ENCODE peak calls at places on chromosomes 3 and 15, in nine cellular contexts. C, R, I, W, U, A, Z, H and X are unnamed samples.

GRCh38 chr15:62324382-62324781 is 159.3 kb upstream of the C2CD4B start:
- DNase-seq in C (no peak), R (no peak), I (peak), W (no peak), U (no peak), A (no peak), Z (no peak), H (no peak), X (no peak)

GRCh38 chr3:116863842-116864626 is 154.5 kb downstream of the TUSC7 start:
- DNase-seq in C (peak), R (peak), I (peak), W (no peak), U (peak), A (peak), Z (no peak), H (peak), X (no peak)

GRCh38 chr15:76073554-76073953 is 13.8 kb downstream of the TMEM266 start:
- DNase-seq in C (no peak), R (no peak), I (no peak), W (no peak), U (no peak), A (no peak), Z (no peak), H (no peak), X (no peak)

GRCh38 chr15:96500491-96500890 is 170.0 kb downstream of the NR2F2 start:
- DNase-seq in C (no peak), R (no peak), I (no peak), W (no peak), U (no peak), A (no peak), Z (no peak), H (no peak), X (no peak)

GRCh38 chr15:31498329-31498728 is 171.7 kb downstream of the KLF13 start:
- DNase-seq in C (no peak), R (no peak), I (no peak), W (no peak), U (no peak), A (no peak), Z (no peak), H (no peak), X (no peak)

GRCh38 chr15:47870956-47871625 is 153.8 kb downstream of the SEMA6D start:
- DNase-seq in C (no peak), R (peak), I (peak), W (no peak), U (no peak), A (no peak), Z (no peak), H (peak), X (no peak)

GRCh38 chr15:73352082-73352481 is 16.7 kb downstream of the HCN4 start:
- DNase-seq in C (no peak), R (no peak), I (no peak), W (no peak), U (no peak), A (no peak), Z (no peak), H (no peak), X (no peak)

GRCh38 chr3:146454796-146455195 is 14.6 kb downstream of the PLSCR2 start:
- DNase-seq in C (no peak), R (no peak), I (peak), W (no peak), U (no peak), A (no peak), Z (no peak), H (no peak), X (no peak)

GRCh38 chr3:11238057-11238456 is 34.1 kb upstream of the ATG7 start:
- DNase-seq in C (no peak), R (peak), I (peak), W (no peak), U (no peak), A (no peak), Z (no peak), H (peak), X (peak)

GRCh38 chr3:11562277-11562881 is 81.3 kb downstream of the VGLL4 start:
- DNase-seq in C (no peak), R (no peak), I (no peak), W (no peak), U (no peak), A (no peak), Z (no peak), H (no peak), X (no peak)

GRCh38 chr3:57889807-57890206 is 118.4 kb upstream of the FLNB start:
- DNase-seq in C (no peak), R (peak), I (no peak), W (no peak), U (no peak), A (no peak), Z (no peak), H (peak), X (no peak)

GRCh38 chr3:176974303-176974702 is 223.0 kb downstream of the TBL1XR1 start:
- DNase-seq in C (no peak), R (no peak), I (no peak), W (no peak), U (no peak), A (no peak), Z (no peak), H (no peak), X (no peak)

GRCh38 chr3:42704136-42704841 is 1.7 kb upstream of the HHATL start:
- DNase-seq in C (no peak), R (no peak), I (no peak), W (no peak), U (no peak), A (no peak), Z (peak), H (no peak), X (no peak)

GRCh38 chr3:127374626-127375010 is 86.8 kb upstream of the PRR20G start:
- DNase-seq in C (no peak), R (no peak), I (no peak), W (no peak), U (no peak), A (no peak), Z (peak), H (no peak), X (no peak)

GRCh38 chr3:179071161-179071568 is 444 bp downstream of the ZMAT3 start:
- DNase-seq in C (peak), R (no peak), I (peak), W (peak), U (peak), A (peak), Z (no peak), H (peak), X (peak)

GRCh38 chr3:50649451-50649931 is 25.2 kb upstream of the DOCK3 start:
- DNase-seq in C (no peak), R (peak), I (no peak), W (no peak), U (no peak), A (no peak), Z (no peak), H (no peak), X (no peak)

GRCh38 chr3:55413236-55413635 is 73.9 kb downstream of the WNT5A start:
- DNase-seq in C (no peak), R (no peak), I (no peak), W (no peak), U (no peak), A (no peak), Z (no peak), H (no peak), X (no peak)

GRCh38 chr3:127101411-127102067 is 91.4 kb upstream of the PRR23E start:
- DNase-seq in C (no peak), R (no peak), I (no peak), W (no peak), U (no peak), A (no peak), Z (no peak), H (no peak), X (no peak)

GRCh38 chr15:65361708-65362459 is 15.9 kb downstream of the IGDCC3 start:
- DNase-seq in C (no peak), R (no peak), I (no peak), W (no peak), U (no peak), A (no peak), Z (no peak), H (no peak), X (no peak)

GRCh38 chr3:57059416-57059815 is 1.0 kb upstream of the SPATA12 start:
- DNase-seq in C (no peak), R (no peak), I (no peak), W (no peak), U (no peak), A (no peak), Z (no peak), H (no peak), X (no peak)

GRCh38 chr3:120418446-120418845 is 32.3 kb downstream of the FSTL1 start:
- DNase-seq in C (no peak), R (no peak), I (no peak), W (no peak), U (no peak), A (no peak), Z (peak), H (no peak), X (no peak)

GRCh38 chr3:159840900-159841299 is 147.7 kb upstream of the IL12A start:
- DNase-seq in C (no peak), R (peak), I (peak), W (no peak), U (no peak), A (no peak), Z (no peak), H (peak), X (no peak)

GRCh38 chr15:84980196-84981053 is 1.2 kb upstream of the PDE8A start:
- DNase-seq in C (peak), R (peak), I (peak), W (peak), U (peak), A (peak), Z (peak), H (peak), X (peak)

GRCh38 chr3:53073553-53074365 is 27.9 kb upstream of the SFMBT1 start:
- DNase-seq in C (no peak), R (no peak), I (no peak), W (no peak), U (no peak), A (no peak), Z (no peak), H (no peak), X (no peak)

GRCh38 chr15:65791335-65792129 is 561 bp downstream of the DENND4A start:
- DNase-seq in C (peak), R (peak), I (peak), W (peak), U (peak), A (peak), Z (peak), H (peak), X (no peak)

GRCh38 chr3:145889730-145890129 is 271.3 kb downstream of the PLOD2 start:
- DNase-seq in C (no peak), R (no peak), I (no peak), W (no peak), U (no peak), A (no peak), Z (no peak), H (no peak), X (no peak)

DNA sequence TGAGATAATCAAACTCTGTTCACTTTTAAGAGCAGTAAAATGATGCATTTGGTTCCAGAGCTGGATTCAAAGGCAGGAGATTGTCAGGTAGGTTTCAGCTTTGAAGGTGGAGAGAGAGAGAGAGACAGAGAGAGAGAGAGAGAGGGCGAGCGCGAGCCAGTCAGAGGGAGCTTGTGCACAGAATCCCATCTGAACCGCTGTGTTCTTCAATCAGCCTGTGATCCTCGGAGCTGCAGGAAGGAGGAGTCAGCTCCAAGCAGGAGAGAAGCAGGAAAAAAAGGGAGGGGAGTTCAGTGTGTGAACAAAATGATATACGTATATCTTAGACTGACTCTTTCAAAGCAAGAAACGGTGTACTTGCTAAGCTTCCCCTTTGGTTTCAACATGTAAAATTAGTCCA is at the start of gene GPR149:
- DNase-seq in C (no peak), R (no peak), I (no peak), W (peak), U (no peak), A (no peak), Z (no peak), H (no peak), X (no peak)
- H3K4me3 ChIP-seq in C (no peak), R (peak), I (no peak), W (peak), U (peak), A (no peak), Z (no peak), H (no peak), X (no peak)

DNA sequence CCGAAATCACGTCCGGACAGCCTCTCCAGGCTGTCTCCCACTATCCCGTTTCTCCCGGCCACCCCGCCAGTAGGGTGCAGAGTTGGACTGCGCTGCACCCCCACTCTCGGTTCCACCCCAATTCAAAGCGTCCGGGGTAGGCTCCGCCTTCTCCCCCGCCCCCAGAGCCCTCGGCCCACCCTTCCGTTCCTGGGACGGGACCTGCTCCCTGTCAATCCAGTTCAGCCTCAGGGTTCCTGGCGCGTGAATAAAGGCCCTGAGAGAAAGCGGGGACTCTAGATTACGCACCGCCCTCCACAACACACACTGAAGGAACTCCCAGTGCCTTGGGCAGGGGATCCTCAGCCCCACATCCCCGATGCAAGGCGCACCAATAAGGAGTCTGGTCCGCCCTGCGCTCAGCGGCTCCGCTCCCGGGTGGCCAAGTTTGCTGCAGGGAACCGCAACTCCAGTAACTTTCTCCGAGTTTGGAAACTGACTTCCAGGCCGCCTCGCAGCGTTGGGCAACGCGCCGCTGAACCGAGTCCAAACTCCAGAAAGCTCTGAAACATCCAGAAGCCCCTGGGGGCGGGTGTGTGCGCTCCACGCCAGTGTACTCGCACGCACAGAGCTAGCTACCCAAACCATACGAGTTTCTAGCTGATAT is 1.9 kb downstream of the ADAMTS9 start:
- DNase-seq in C (no peak), R (peak), I (peak), W (peak), U (peak), A (peak), Z (peak), H (peak), X (peak)
- TF ChIP-seq CTCF in C (no peak), R (peak), I (peak), W (peak), U (peak), A (peak), Z (no peak), H (peak), X (no peak)

GRCh38 chr15:40407343-40407990 is 1.9 kb downstream of the IVD start:
- DNase-seq in C (peak), R (no peak), I (no peak), W (no peak), U (no peak), A (no peak), Z (no peak), H (no peak), X (peak)
- H3K4me3 ChIP-seq in C (no peak), R (no peak), I (no peak), W (no peak), U (no peak), A (no peak), Z (no peak), H (no peak), X (peak)

DNA sequence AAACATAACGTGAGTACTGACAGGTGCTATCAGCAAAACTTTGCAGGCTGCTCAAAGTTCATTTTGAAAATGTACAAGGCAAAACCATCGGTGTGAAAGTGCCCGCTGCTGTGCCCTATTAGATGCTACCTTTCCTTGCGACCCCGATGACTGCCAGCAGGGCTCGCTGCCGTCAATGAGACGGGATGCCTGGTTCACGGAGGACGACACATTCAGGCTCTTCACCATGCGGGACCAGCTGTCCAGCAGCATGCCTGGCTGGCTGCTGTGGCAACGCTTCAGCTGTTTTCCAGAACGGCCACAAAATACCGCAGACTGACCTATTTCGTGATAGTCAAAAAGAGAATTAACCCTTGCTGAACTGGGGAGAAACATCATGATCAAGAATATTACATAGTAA is 92.7 kb upstream of the OCA2 start:
- DNase-seq in C (no peak), R (peak), I (peak), W (peak), U (no peak), A (peak), Z (no peak), H (peak), X (no peak)
- TF ChIP-seq CTCF in C (no peak), R (peak), I (peak), W (peak), U (no peak), A (no peak), Z (no peak), H (peak), X (no peak)

GRCh38 chr15:25910832-25911231 is 47.7 kb upstream of the ATP10A start:
- DNase-seq in C (no peak), R (no peak), I (no peak), W (no peak), U (no peak), A (no peak), Z (no peak), H (no peak), X (no peak)
- H3K4me3 ChIP-seq in C (no peak), R (no peak), I (no peak), W (no peak), U (no peak), A (no peak), Z (no peak), H (no peak), X (no peak)

GRCh38 chr3:70854108-70854507 is 541.7 kb upstream of the MDFIC2 start:
- DNase-seq in C (no peak), R (no peak), I (peak), W (no peak), U (no peak), A (no peak), Z (no peak), H (no peak), X (no peak)
- TF ChIP-seq CTCF in C (no peak), R (no peak), I (no peak), W (no peak), U (no peak), A (no peak), Z (no peak), H (no peak), X (no peak)

GRCh38 chr3:107958151-107958550 is 132.7 kb downstream of the CD47 start:
- DNase-seq in C (no peak), R (peak), I (no peak), W (no peak), U (no peak), A (no peak), Z (no peak), H (peak), X (no peak)
- H3K4me3 ChIP-seq in C (no peak), R (no peak), I (no peak), W (no peak), U (no peak), A (no peak), Z (no peak), H (peak), X (no peak)

GRCh38 chr3:111863942-111864341 is 4.9 kb downstream of the PHLDB2 start:
- DNase-seq in C (no peak), R (no peak), I (no peak), W (no peak), U (no peak), A (no peak), Z (no peak), H (no peak), X (no peak)
- TF ChIP-seq CTCF in C (no peak), R (no peak), I (no peak), W (no peak), U (no peak), A (no peak), Z (no peak), H (no peak), X (no peak)